ENCODE peak calls at places on chromosomes 7 and 10, in six cellular contexts. Y is tibial artery, T is hepatocyte, D is RWPE2, C is fibroblast of lung, Z is OCI-LY7. N is an unnamed sample.

GRCh38 chr7:42236266-42237161 is 495 bp downstream of the GLI3 start:
- DNase-seq in T (peak), D (no peak), Y (peak), C (peak), Z (no peak), N (no peak)

GRCh38 chr7:134908289-134908688 is 78.0 kb upstream of the AGBL3 start:
- DNase-seq in D (no peak), Z (no peak), Y (no peak), C (peak), T (no peak), N (no peak)

GRCh38 chr10:71229726-71230655 is 17.6 kb downstream of the UNC5B start:
- DNase-seq in D (no peak), Z (no peak), C (no peak), T (no peak), Y (no peak), N (no peak)

GRCh38 chr10:12984165-12984747 is 17.3 kb downstream of the CCDC3 start:
- DNase-seq in Y (no peak), D (no peak), Z (no peak), T (no peak), C (peak), N (no peak)

GRCh38 chr7:151876899-151877777 is at the start of gene PRKAG2:
- DNase-seq in Y (peak), D (no peak), C (peak), T (peak), Z (no peak), N (peak)

GRCh38 chr10:76115471-76116155 is 684.2 kb downstream of the LRMDA start:
- DNase-seq in T (no peak), C (no peak), Z (no peak), D (no peak), Y (no peak), N (no peak)

GRCh38 chr10:110843796-110844616 is 27.7 kb upstream of the PDCD4 start:
- DNase-seq in Y (no peak), C (no peak), Z (peak), D (no peak), T (no peak), N (no peak)

GRCh38 chr10:88254091-88254490 is 329.0 kb downstream of the RNLS start:
- DNase-seq in Z (no peak), Y (peak), D (peak), C (peak), T (peak), N (no peak)

GRCh38 chr7:105637755-105638154 is 56.5 kb upstream of the EFCAB10 start:
- DNase-seq in C (no peak), Z (no peak), D (no peak), T (no peak), Y (no peak), N (no peak)

GRCh38 chr10:103120977-103121735 is 71.9 kb downstream of the NT5C2 start:
- DNase-seq in D (no peak), C (peak), T (peak), Z (no peak), Y (no peak), N (no peak)

GRCh38 chr7:131688738-131689661 is 132.6 kb upstream of the PODXL start:
- DNase-seq in Y (peak), Z (peak), C (peak), T (peak), D (no peak), N (peak)

GRCh38 chr7:32266932-32267475 is 196.8 kb upstream of the PDE1C start:
- DNase-seq in C (no peak), D (no peak), Y (no peak), Z (no peak), T (no peak), N (no peak)

GRCh38 chr7:66013938-66014337 is 31.9 kb upstream of the GUSB start:
- DNase-seq in Y (peak), D (no peak), C (peak), Z (peak), T (peak), N (no peak)

GRCh38 chr7:73908123-73908611 is 47.2 kb downstream of the TMEM270 start:
- DNase-seq in Z (no peak), Y (no peak), D (no peak), T (no peak), C (no peak), N (no peak)

GRCh38 chr7:3915337-3915865 is 614.3 kb downstream of the SDK1 start:
- DNase-seq in C (peak), T (no peak), D (no peak), Y (no peak), Z (no peak), N (no peak)

GRCh38 chr10:29545122-29545521 is 89.6 kb downstream of the SVIL start:
- DNase-seq in D (no peak), Y (no peak), T (no peak), Z (no peak), C (no peak), N (no peak)

GRCh38 chr10:127145173-127145572 is 51.2 kb downstream of the INSYN2A start:
- DNase-seq in C (peak), Y (no peak), Z (no peak), T (no peak), D (no peak), N (no peak)

GRCh38 chr7:33722383-33723096 is 182.8 kb upstream of the BMPER start:
- DNase-seq in Z (no peak), T (peak), D (peak), C (peak), Y (no peak), N (no peak)

GRCh38 chr10:3406556-3406955 is 234.0 kb upstream of the PITRM1 start:
- DNase-seq in Z (no peak), D (no peak), C (no peak), Y (no peak), T (no peak), N (no peak)

GRCh38 chr10:126387931-126388911 is at the start of gene ADAM12:
- DNase-seq in Z (no peak), T (peak), D (no peak), C (peak), Y (peak), N (no peak)

GRCh38 chr10:43174969-43175368 is 36.7 kb downstream of the CSGALNACT2 start:
- DNase-seq in T (no peak), Z (no peak), Y (no peak), D (no peak), C (no peak), N (no peak)

GRCh38 chr10:114393482-114393881 is 10.8 kb downstream of the AFAP1L2 start:
- DNase-seq in Y (no peak), C (peak), Z (no peak), D (no peak), T (no peak), N (no peak)

GRCh38 chr10:116437076-116437692 is 9.5 kb downstream of the PNLIPRP3 start:
- DNase-seq in Y (no peak), T (no peak), D (no peak), C (no peak), Z (no peak), N (no peak)

DNA sequence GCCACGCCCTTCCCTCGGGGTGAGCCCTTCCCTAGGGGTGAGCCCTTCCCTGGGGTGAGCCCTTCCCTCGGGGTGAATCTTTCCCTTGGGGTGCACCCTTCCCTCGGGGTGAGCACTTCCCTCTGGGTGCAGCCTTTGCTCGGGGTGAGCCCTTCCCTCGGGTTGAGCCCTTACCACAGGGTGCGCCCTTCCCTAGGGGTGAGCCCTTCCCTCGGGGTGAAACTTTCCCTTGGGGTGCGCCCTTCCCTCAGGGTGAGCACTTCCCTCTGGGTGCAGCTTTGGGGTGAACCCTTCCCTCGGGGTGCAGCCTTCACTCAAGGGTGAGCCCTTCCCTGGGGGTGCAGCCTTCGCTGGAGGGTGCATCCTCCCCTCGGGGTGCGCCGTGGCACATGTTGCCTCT is 34.6 kb upstream of the INSIG1 start:
- DNase-seq in Y (no peak), T (no peak), Z (no peak), D (no peak), C (no peak), N (no peak)
- H3K27ac ChIP-seq in Y (no peak), T (no peak), Z (no peak), D (no peak), C (no peak), N (no peak)

GRCh38 chr7:30464231-30464660 is 14.3 kb downstream of the NOD1 start:
- DNase-seq in D (no peak), Z (peak), Y (no peak), C (no peak), T (no peak), N (no peak)
- H3K27ac ChIP-seq in D (no peak), Z (no peak), Y (no peak), C (no peak), T (no peak), N (peak)

GRCh38 chr10:91708174-91708861 is 75.4 kb upstream of the PPP1R3C start:
- DNase-seq in D (no peak), C (no peak), Z (no peak), T (no peak), Y (no peak), N (no peak)

GRCh38 chr10:91707236-91707635 is 74.4 kb upstream of the PPP1R3C start:
- DNase-seq in Z (no peak), D (no peak), T (no peak), Y (no peak), C (no peak), N (no peak)

GRCh38 chr10:91711885-91712284 is 79.0 kb upstream of the PPP1R3C start:
- DNase-seq in Z (no peak), C (no peak), D (no peak), Y (no peak), T (no peak), N (no peak)

GRCh38 chr10:91712315-91712714 is 79.4 kb upstream of the PPP1R3C start:
- DNase-seq in D (no peak), T (no peak), C (no peak), Z (no peak), Y (no peak), N (no peak)

GRCh38 chr10:91709394-91709798 is 76.5 kb upstream of the PPP1R3C start:
- DNase-seq in Z (no peak), C (peak), D (no peak), Y (no peak), T (no peak), N (no peak)
- H3K27ac ChIP-seq in Z (no peak), C (no peak), D (peak), Y (no peak), T (peak), N (no peak)

DNA sequence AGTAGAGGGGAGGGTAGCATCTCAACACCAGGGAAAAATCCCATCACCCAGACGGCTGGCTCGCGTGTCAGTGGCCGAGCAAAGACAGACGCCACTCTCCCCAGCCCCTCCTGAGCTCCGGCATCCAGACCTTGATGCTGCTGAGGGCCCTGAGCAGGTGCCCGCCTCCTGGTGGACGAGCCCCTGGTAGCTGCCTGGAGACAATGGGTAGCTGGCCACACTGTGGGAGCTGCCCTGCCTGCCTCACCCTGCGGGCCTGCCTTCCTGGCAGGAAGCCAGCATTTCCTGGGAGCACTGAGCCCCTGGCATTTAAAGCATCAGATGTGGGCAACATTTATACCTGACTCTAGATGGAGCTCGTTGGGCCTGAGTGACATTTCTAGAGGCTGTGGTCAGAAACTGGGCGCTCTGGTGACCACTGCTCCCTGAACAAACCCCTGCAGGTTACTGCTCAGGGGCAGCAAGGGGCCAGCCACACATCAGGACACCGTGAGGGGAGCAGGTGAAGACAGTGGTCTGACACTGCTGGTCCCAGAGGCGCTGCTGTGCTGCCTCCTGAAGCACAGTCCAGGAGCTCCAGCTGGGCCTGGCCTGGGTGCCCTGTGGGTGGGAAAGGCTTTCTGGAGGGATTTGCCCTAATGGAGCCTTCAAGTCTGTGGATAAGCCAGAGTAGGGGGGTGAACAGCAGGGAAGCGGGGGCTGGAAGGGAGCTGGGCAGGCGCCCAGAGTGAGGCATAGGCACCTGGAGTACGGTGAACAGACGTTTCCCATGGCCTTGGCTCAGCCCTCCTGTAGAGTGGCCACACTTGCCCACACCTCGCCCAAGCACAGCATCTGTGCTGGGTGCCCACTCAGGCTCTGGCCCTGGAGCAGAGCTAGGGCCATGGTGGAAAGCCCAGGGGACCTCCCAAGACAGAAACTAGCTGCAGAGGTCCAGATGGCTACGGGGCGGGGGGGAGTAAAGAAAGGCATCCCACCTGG is 138.7 kb downstream of the MAPK8 start:
- DNase-seq in D (peak), C (no peak), Z (no peak), Y (no peak), T (peak), N (peak)
- H3K27ac ChIP-seq in D (no peak), C (no peak), Z (no peak), Y (no peak), T (no peak), N (no peak)

DNA sequence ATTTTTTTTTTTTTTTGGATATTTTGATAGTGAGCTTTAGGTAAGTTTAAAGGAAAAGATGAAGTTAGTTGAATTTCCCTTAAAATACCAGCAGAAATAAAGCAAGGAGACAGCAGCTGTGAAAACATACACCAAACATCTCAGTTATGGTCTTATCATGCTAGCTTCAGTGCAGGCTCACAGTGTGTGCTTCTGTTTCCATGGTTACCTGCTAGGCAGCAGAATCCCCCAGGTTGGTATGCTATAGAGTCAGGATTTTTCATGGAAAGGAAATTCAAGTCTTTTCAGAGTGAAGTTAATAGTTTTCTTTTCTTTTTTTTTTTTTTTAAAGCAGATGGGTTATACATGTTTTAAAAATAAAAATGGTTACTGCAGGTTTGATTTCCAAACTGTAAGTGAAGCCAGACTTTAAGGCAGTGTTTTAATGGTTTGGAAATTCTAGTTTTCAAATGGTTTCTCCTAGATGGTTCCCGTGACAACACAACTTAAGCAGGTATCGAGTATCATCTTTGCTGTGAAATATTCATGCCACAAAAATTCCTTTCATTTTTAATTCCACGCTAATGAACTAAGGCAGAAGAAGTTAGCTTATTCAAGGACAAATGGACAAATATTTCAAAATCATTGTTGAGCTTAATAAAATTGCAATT is 230.9 kb downstream of the BICC1 start:
- DNase-seq in Y (no peak), C (no peak), D (no peak), T (peak), Z (no peak), N (no peak)
- H3K27ac ChIP-seq in Y (no peak), C (no peak), D (no peak), T (no peak), Z (no peak), N (no peak)

GRCh38 chr7:123929107-123929506 is 4.1 kb downstream of the SPAM1 start:
- DNase-seq in T (peak), Y (no peak), Z (no peak), D (no peak), C (no peak), N (no peak)
- H3K27ac ChIP-seq in T (peak), Y (no peak), Z (no peak), D (peak), C (no peak), N (no peak)

DNA sequence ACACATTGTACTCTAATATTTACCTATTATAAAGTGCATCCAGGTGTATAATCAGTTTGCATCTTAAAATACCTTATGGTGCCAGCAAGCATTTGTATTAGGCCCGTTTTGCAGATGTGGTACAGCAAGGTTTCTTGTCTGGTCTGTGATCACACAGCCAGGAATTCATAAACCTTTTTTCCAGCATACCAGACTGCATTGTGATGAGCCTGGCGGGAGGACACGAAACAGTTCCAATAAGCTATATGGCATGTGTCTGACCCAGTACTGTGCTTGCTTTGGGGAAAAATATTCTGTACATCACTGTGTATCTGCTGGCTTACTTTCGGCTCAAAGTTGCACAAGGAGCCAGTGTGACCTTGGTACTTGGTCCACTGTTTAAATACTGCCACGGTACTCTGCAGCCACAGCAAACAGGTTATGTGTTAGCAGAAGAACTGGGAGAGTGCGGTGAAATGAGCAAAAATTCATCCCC is 36.3 kb downstream of the CHN2 start:
- DNase-seq in C (no peak), Y (no peak), T (no peak), D (no peak), Z (no peak), N (no peak)
- H3K27ac ChIP-seq in C (no peak), Y (no peak), T (no peak), D (no peak), Z (no peak), N (no peak)